ENCODE peak calls at places on chromosomes 5 and 9, in nine cellular contexts. Y is erythroblast, N is NCI-H2081 treated with DMSO at 0.1 percent for 48 hours, D is OCI-LY7, M is HFFc6, W is Kasumi-1, I is ovary, Q is psoas muscle, L is posterior vena cava. P is an unnamed sample.

GRCh38 chr5:151724360-151724759 is 34.1 kb downstream of the ATOX1 start:
- DNase-seq in Y (no peak), N (no peak), D (no peak), M (no peak), W (no peak), I (no peak), Q (no peak), L (no peak), P (no peak)

GRCh38 chr9:21656776-21657637 is 145.4 kb upstream of the MTAP start:
- DNase-seq in Y (no peak), N (no peak), D (no peak), M (no peak), W (no peak), I (no peak), Q (no peak), L (no peak), P (no peak)

GRCh38 chr9:120841930-120842684 is 615 bp downstream of the PSMD5 start:
- DNase-seq in Y (no peak), N (no peak), D (peak), M (no peak), W (no peak), I (no peak), Q (no peak), L (no peak), P (no peak)

GRCh38 chr5:67770431-67771025 is 445.0 kb upstream of the PIK3R1 start:
- DNase-seq in Y (peak), N (no peak), D (no peak), M (no peak), W (peak), I (no peak), Q (no peak), L (no peak), P (no peak)

GRCh38 chr9:128504485-128505413 is at the start of gene GLE1:
- DNase-seq in Y (peak), N (peak), D (peak), M (peak), W (peak), I (peak), Q (peak), L (peak), P (peak)

GRCh38 chr9:121910491-121911040 is 182.5 kb downstream of the TTLL11 start:
- DNase-seq in Y (no peak), N (no peak), D (no peak), M (no peak), W (no peak), I (no peak), Q (no peak), L (no peak), P (no peak)

GRCh38 chr5:134000116-134000515 is 4.7 kb downstream of the VDAC1 start:
- DNase-seq in Y (no peak), N (no peak), D (no peak), M (no peak), W (no peak), I (no peak), Q (peak), L (peak), P (no peak)

GRCh38 chr9:106218854-106219253 is 524.5 kb downstream of the TMEM38B start:
- DNase-seq in Y (no peak), N (no peak), D (no peak), M (no peak), W (no peak), I (no peak), Q (no peak), L (no peak), P (no peak)

GRCh38 chr5:154653418-154653763 is 101.8 kb upstream of the LARP1 start:
- DNase-seq in Y (peak), N (no peak), D (no peak), M (no peak), W (no peak), I (no peak), Q (no peak), L (no peak), P (no peak)

GRCh38 chr9:133788819-133789733 is 50.9 kb upstream of the SARDH start:
- DNase-seq in Y (no peak), N (peak), D (no peak), M (no peak), W (peak), I (no peak), Q (no peak), L (no peak), P (no peak)

GRCh38 chr9:108664309-108665255 is 191.2 kb downstream of the ACTL7B start:
- DNase-seq in Y (no peak), N (no peak), D (no peak), M (no peak), W (no peak), I (no peak), Q (no peak), L (no peak), P (no peak)

GRCh38 chr9:98973546-98973921 is 29.8 kb downstream of the COL15A1 start:
- DNase-seq in Y (no peak), N (no peak), D (no peak), M (no peak), W (no peak), I (no peak), Q (peak), L (peak), P (no peak)